ENCODE peak calls at places on chromosomes 11 and 22, in four cellular contexts. I is mesendoderm, B is IMR-90, A is H1. K is an unnamed sample.

GRCh38 chr11:46526489-46527215 is 67.2 kb downstream of the AMBRA1 start:
- DNase-seq in I (no peak), B (no peak), A (no peak), K (no peak)

GRCh38 chr11:78576549-78577097 is 2.0 kb upstream of the NARS2 start:
- DNase-seq in I (no peak), A (no peak), B (no peak), K (no peak)

GRCh38 chr11:10066441-10066840 is 227.6 kb downstream of the SBF2 start:
- DNase-seq in I (peak), B (no peak), A (no peak), K (no peak)

GRCh38 chr11:47593934-47594855 is at the start of gene C1QTNF4:
- DNase-seq in I (no peak), A (no peak), B (no peak), K (peak)

GRCh38 chr11:34798985-34799384 is 117.2 kb downstream of the APIP start:
- DNase-seq in A (no peak), B (no peak), I (no peak), K (no peak)

GRCh38 chr11:104159356-104159755 is 4.6 kb downstream of the PDGFD start:
- DNase-seq in I (no peak), A (no peak), B (peak), K (no peak)

GRCh38 chr11:59550368-59550841 is 39.1 kb downstream of the OR4D9 start:
- DNase-seq in A (peak), B (peak), I (peak), K (peak)

GRCh38 chr11:19055016-19055415 is 5.5 kb downstream of the MRGPRX2 start:
- DNase-seq in A (no peak), B (no peak), I (no peak), K (no peak)

GRCh38 chr22:35604671-35605457 is 12.3 kb downstream of the MB start:
- DNase-seq in I (peak), B (no peak), A (no peak), K (no peak)

GRCh38 chr11:1792461-1792860 is 28.7 kb upstream of the CTSD start:
- DNase-seq in I (no peak), A (no peak), B (no peak), K (no peak)

GRCh38 chr11:66936326-66936725 is 21.9 kb downstream of the PC start:
- DNase-seq in I (no peak), B (peak), A (no peak), K (no peak)

GRCh38 chr22:29308148-29308790 is 1.8 kb downstream of the GAS2L1 start:
- DNase-seq in A (no peak), I (no peak), B (no peak), K (no peak)

GRCh38 chr11:78149646-78150045 is 10.2 kb upstream of the ALG8 start:
- DNase-seq in B (peak), I (no peak), A (no peak), K (no peak)

GRCh38 chr11:120331301-120331966 is 4.8 kb upstream of the ARHGEF12 start:
- DNase-seq in B (peak), I (no peak), A (no peak), K (no peak)

GRCh38 chr11:26599421-26599820 is 27.4 kb upstream of the MUC15 start:
- DNase-seq in B (no peak), A (no peak), I (no peak), K (no peak)

GRCh38 chr11:64313491-64314145 is 3.7 kb downstream of the TRMT112 start:
- DNase-seq in B (no peak), I (no peak), A (no peak), K (no peak)

GRCh38 chr11:94834931-94835330 is 66.8 kb downstream of the AMOTL1 start:
- DNase-seq in B (peak), A (no peak), I (no peak), K (no peak)

GRCh38 chr11:6648505-6648904 is 7.1 kb downstream of the DCHS1 start:
- DNase-seq in I (no peak), A (no peak), B (no peak), K (no peak)

GRCh38 chr11:61413496-61413895 is 16.3 kb downstream of the CPSF7 start:
- DNase-seq in A (no peak), I (no peak), B (peak), K (no peak)

GRCh38 chr11:2523821-2524391 is 79.1 kb downstream of the KCNQ1 start:
- DNase-seq in B (no peak), I (no peak), A (no peak), K (no peak)

GRCh38 chr11:64771861-64772260 is 6.5 kb downstream of the SF1 start:
- DNase-seq in I (no peak), B (no peak), A (no peak), K (no peak)

GRCh38 chr11:65700377-65700776 is 11.7 kb upstream of the KAT5 start:
- DNase-seq in B (no peak), A (no peak), I (no peak), K (no peak)

GRCh38 chr11:126265801-126266200 is 2.9 kb downstream of the SRPRA start:
- DNase-seq in I (peak), B (peak), A (no peak), K (no peak)

GRCh38 chr22:24322522-24322921 is 51.9 kb downstream of the SPECC1L start:
- DNase-seq in A (no peak), B (no peak), I (no peak), K (no peak)

GRCh38 chr11:8720868-8721739 is 38.5 kb downstream of the RPL27A start:
- DNase-seq in B (no peak), I (peak), A (no peak), K (no peak)

GRCh38 chr22:44755956-44756361 is 3.6 kb downstream of the ARHGAP8 start:
- DNase-seq in B (no peak), I (peak), A (no peak), K (no peak)

GRCh38 chr11:45665933-45666647 is 668 bp upstream of the CHST1 start:
- DNase-seq in A (no peak), I (no peak), B (no peak), K (no peak)

GRCh38 chr11:65112551-65113360 is 1.1 kb downstream of the TM7SF2 start:
- DNase-seq in B (peak), I (peak), A (no peak), K (no peak)

GRCh38 chr11:27238811-27239210 is 124.2 kb downstream of the CCDC34 start:
- DNase-seq in I (no peak), B (no peak), A (no peak), K (no peak)

GRCh38 chr11:1852885-1853284 is at the start of gene LSP1:
- DNase-seq in A (no peak), I (no peak), B (no peak), K (no peak)

GRCh38 chr22:45083659-45084305 is 74.0 kb upstream of the PHF21B start:
- DNase-seq in I (no peak), A (no peak), B (peak), K (no peak)

GRCh38 chr11:40434941-40435340 is 1024.5 kb downstream of the LRRC4C start:
- DNase-seq in B (no peak), I (no peak), A (no peak), K (no peak)

GRCh38 chr22:31861226-31861840 is 83.0 kb upstream of the YWHAH start:
- DNase-seq in B (peak), A (no peak), I (no peak), K (no peak)

GRCh38 chr22:21629262-21630149 is at the start of gene YDJC:
- DNase-seq in A (peak), I (peak), B (peak), K (peak)
- H3K4ac ChIP-seq in A (peak), I (peak), B (peak), K (peak)

DNA sequence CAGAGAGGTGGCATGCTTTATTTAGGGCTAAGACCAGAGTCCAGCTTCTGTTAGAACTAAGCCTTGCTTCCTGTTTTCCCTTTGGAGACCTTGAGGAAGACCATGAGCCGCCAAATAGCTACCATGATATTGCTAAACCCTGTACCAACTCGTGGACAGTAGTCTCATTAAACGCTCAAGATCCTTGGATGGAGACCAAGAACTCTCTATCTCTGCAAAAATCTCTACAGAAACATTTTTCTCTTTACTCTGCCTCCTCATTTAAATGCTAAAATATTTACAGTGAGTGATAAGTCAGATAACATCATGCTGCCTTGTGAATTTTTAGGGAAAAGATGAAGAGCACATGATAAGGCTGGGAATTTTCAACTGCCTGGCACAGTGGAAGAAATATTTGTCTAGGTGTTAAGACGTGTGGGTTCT is 197.8 kb downstream of the MAML2 start:
- DNase-seq in B (no peak), A (no peak), I (no peak), K (no peak)
- H3K4ac ChIP-seq in B (no peak), A (no peak), I (no peak), K (no peak)

GRCh38 chr22:19121631-19122142 is 525 bp downstream of the DGCR2 start:
- DNase-seq in A (no peak), I (peak), B (peak), K (peak)
- H3K4ac ChIP-seq in A (peak), I (peak), B (peak), K (no peak)

GRCh38 chr11:75314771-75315438 is 36.6 kb downstream of the ARRB1 start:
- DNase-seq in I (no peak), B (no peak), A (no peak), K (no peak)
- H3K4ac ChIP-seq in I (no peak), B (no peak), A (no peak), K (no peak)

K was measured in neuronal stem cell.